ENCODE peak calls at places on chromosomes 2 and 18, in six cellular contexts. One of them, this sample, is unnamed.

GRCh38 chr2:96524482-96525210 is 11.9 kb upstream of the ARID5A start:
- DNase-seq in LHCN-M2: no peak
- DNase-seq in astrocyte of the spinal cord: no peak
- DNase-seq in WTC11: no peak
- DNase-seq in EL: no peak
- DNase-seq in hypothalamus: no peak
- DNase-seq in this sample: no peak

GRCh38 chr2:231642631-231643493 is 50.2 kb downstream of the TEX44 start:
- DNase-seq in LHCN-M2: peak; percentile 86
- DNase-seq in astrocyte of the spinal cord: peak; percentile 96
- DNase-seq in hypothalamus: no peak
- DNase-seq in EL: peak; percentile 97
- DNase-seq in WTC11: peak; percentile 19
- DNase-seq in this sample: peak; percentile 82

GRCh38 chr2:112627060-112628040 is 18.4 kb upstream of the SLC20A1 start:
- DNase-seq in LHCN-M2: peak; percentile 96
- DNase-seq in WTC11: no peak
- DNase-seq in EL: peak; percentile 96
- DNase-seq in astrocyte of the spinal cord: peak; percentile 95
- DNase-seq in hypothalamus: no peak
- DNase-seq in this sample: peak; percentile 87

GRCh38 chr2:43478423-43479086 is 117.3 kb downstream of the THADA start:
- DNase-seq in EL: peak; percentile 34
- DNase-seq in WTC11: no peak
- DNase-seq in LHCN-M2: no peak
- DNase-seq in astrocyte of the spinal cord: no peak
- DNase-seq in hypothalamus: no peak
- DNase-seq in this sample: no peak

GRCh38 chr18:62975785-62976184 is 260.4 kb downstream of the PHLPP1 start:
- DNase-seq in hypothalamus: no peak
- DNase-seq in astrocyte of the spinal cord: no peak
- DNase-seq in LHCN-M2: no peak
- DNase-seq in WTC11: no peak
- DNase-seq in EL: no peak
- DNase-seq in this sample: no peak

GRCh38 chr18:43882358-43882757 is 605.1 kb upstream of the SYT4 start:
- DNase-seq in hypothalamus: no peak
- DNase-seq in LHCN-M2: no peak
- DNase-seq in astrocyte of the spinal cord: no peak
- DNase-seq in EL: no peak
- DNase-seq in WTC11: peak; percentile 12
- DNase-seq in this sample: no peak

GRCh38 chr2:238187618-238188548 is 15.6 kb downstream of the ILKAP start:
- DNase-seq in LHCN-M2: no peak
- DNase-seq in WTC11: no peak
- DNase-seq in hypothalamus: no peak
- DNase-seq in astrocyte of the spinal cord: no peak
- DNase-seq in EL: no peak
- DNase-seq in this sample: no peak

GRCh38 chr2:157386247-157386646 is 57.6 kb downstream of the CYTIP start:
- DNase-seq in hypothalamus: no peak
- DNase-seq in LHCN-M2: no peak
- DNase-seq in EL: no peak
- DNase-seq in astrocyte of the spinal cord: no peak
- DNase-seq in WTC11: no peak
- DNase-seq in this sample: no peak

GRCh38 chr2:221822416-221822815 is 250.3 kb upstream of the EPHA4 start:
- DNase-seq in astrocyte of the spinal cord: peak; percentile 5
- DNase-seq in EL: peak; percentile 47
- DNase-seq in LHCN-M2: peak; percentile 56
- DNase-seq in WTC11: no peak
- DNase-seq in hypothalamus: no peak
- DNase-seq in this sample: peak; percentile 5

This sample was measured in astrocyte of the cerebellum.